ENCODE peak calls at places on chromosomes 6 and 20, in ten cellular contexts. B is HT1080; L is NCI-H2171; J is T-helper 9 cell; Z is left lung; V is HCEC 1CT; S is stimulated activated naive CD4-positive, alpha-beta T cell; Y is adrenal gland; I is RWPE1; H is body of pancreas. F is an unnamed sample.

GRCh38 chr20:44990425-44990824 is 24.1 kb downstream of the STK4 start:
- DNase-seq in I (peak), H (no peak), L (no peak), Y (no peak), J (no peak), V (no peak), B (no peak), S (peak), Z (no peak), F (no peak)

GRCh38 chr20:57391439-57392129 is 388 bp downstream of the RBM38 start:
- DNase-seq in I (peak), B (no peak), V (no peak), L (no peak), J (no peak), S (no peak), Y (no peak), H (no peak), Z (peak), F (no peak)

GRCh38 chr6:125510405-125510804 is 208.6 kb upstream of the HDDC2 start:
- DNase-seq in Y (no peak), L (no peak), Z (no peak), S (no peak), B (no peak), J (no peak), V (no peak), H (no peak), I (no peak), F (no peak)

GRCh38 chr6:131917318-131917717 is 33.9 kb downstream of the CCN2 start:
- DNase-seq in H (no peak), S (no peak), Z (no peak), V (no peak), Y (no peak), L (no peak), I (no peak), J (no peak), B (peak), F (no peak)

GRCh38 chr6:90295854-90296345 is 743 bp downstream of the BACH2 start:
- DNase-seq in H (peak), L (peak), V (peak), Y (peak), Z (peak), J (peak), S (peak), B (peak), I (peak), F (no peak)

GRCh38 chr6:20265842-20266241 is 53.6 kb upstream of the MBOAT1 start:
- DNase-seq in Y (no peak), B (no peak), S (no peak), V (peak), Z (no peak), H (no peak), J (no peak), L (no peak), I (peak), F (no peak)

GRCh38 chr6:2984738-2985381 is 13.5 kb upstream of the SERPINB6 start:
- DNase-seq in B (no peak), I (no peak), J (no peak), H (no peak), S (no peak), V (no peak), Y (peak), Z (no peak), L (no peak), F (no peak)

GRCh38 chr6:165652766-165653165 is 10.3 kb downstream of the PDE10A start:
- DNase-seq in V (no peak), J (no peak), Z (peak), B (no peak), I (no peak), H (no peak), S (no peak), L (no peak), Y (no peak), F (no peak)

GRCh38 chr20:53940356-53940694 is 130.1 kb downstream of the BCAS1 start:
- DNase-seq in S (no peak), I (no peak), B (no peak), J (no peak), Z (no peak), Y (no peak), H (no peak), L (no peak), V (no peak), F (no peak)

GRCh38 chr20:64233725-64234124 is 21.8 kb upstream of the PCMTD2 start:
- DNase-seq in H (peak), J (no peak), L (no peak), Y (peak), S (no peak), B (no peak), I (no peak), Z (no peak), V (no peak), F (no peak)

GRCh38 chr6:113421997-113422396 is 435.1 kb upstream of the MARCKS start:
- DNase-seq in Z (no peak), I (no peak), L (no peak), B (no peak), Y (no peak), H (no peak), V (no peak), J (no peak), S (no peak), F (no peak)

GRCh38 chr6:144378437-144378836 is 93.3 kb downstream of the UTRN start:
- DNase-seq in V (peak), Y (no peak), H (no peak), I (peak), B (peak), J (no peak), L (no peak), Z (no peak), S (no peak), F (no peak)